ENCODE peak calls at places on chromosomes 7 and 10, in nine cellular contexts. Z is HFFc6; V is AG09319; X is PC-3; F is GM20000; N is GM23338; G is omental fat pad; P is CD4-positive, alpha-beta T cell; J is ovary. U is an unnamed sample.

GRCh38 chr7:157041004-157041403 is 30.5 kb upstream of the MNX1 start:
- DNase-seq in Z (peak), V (no peak), X (no peak), F (no peak), N (peak), G (no peak), P (no peak), J (no peak), U (no peak)

GRCh38 chr10:10818082-10818481 is 199.6 kb upstream of the CELF2 start:
- DNase-seq in Z (no peak), V (no peak), X (no peak), F (no peak), N (no peak), G (no peak), P (no peak), J (no peak), U (no peak)

GRCh38 chr10:100837300-100837699 is 75.5 kb upstream of the SLF2 start:
- DNase-seq in Z (no peak), V (no peak), X (no peak), F (no peak), N (no peak), G (no peak), P (no peak), J (no peak), U (no peak)

GRCh38 chr7:151311294-151311864 is 30.2 kb upstream of the NUB1 start:
- DNase-seq in Z (no peak), V (no peak), X (peak), F (no peak), N (peak), G (no peak), P (no peak), J (no peak), U (no peak)

GRCh38 chr7:71864130-71864529 is 548.0 kb downstream of the CALN1 start:
- DNase-seq in Z (no peak), V (no peak), X (no peak), F (no peak), N (no peak), G (no peak), P (no peak), J (no peak), U (no peak)

GRCh38 chr7:73850781-73851207 is 8.5 kb upstream of the METTL27 start:
- DNase-seq in Z (peak), V (peak), X (peak), F (no peak), N (no peak), G (no peak), P (no peak), J (no peak), U (no peak)

GRCh38 chr7:105389090-105389650 is 449 bp upstream of the SRPK2 start:
- DNase-seq in Z (peak), V (no peak), X (peak), F (no peak), N (peak), G (no peak), P (peak), J (no peak), U (no peak)

GRCh38 chr10:107004362-107004761 is 160.1 kb downstream of the SORCS1 start:
- DNase-seq in Z (no peak), V (no peak), X (no peak), F (no peak), N (no peak), G (no peak), P (no peak), J (no peak), U (no peak)

GRCh38 chr7:142901426-142902259 is 16.1 kb upstream of the TRPV6 start:
- DNase-seq in Z (no peak), V (no peak), X (no peak), F (no peak), N (no peak), G (no peak), P (no peak), J (no peak), U (no peak)

GRCh38 chr7:82325416-82325815 is 118.2 kb downstream of the CACNA2D1 start:
- DNase-seq in Z (peak), V (no peak), X (no peak), F (no peak), N (no peak), G (no peak), P (no peak), J (no peak), U (no peak)

GRCh38 chr10:124511205-124512039 is 49.8 kb downstream of the LHPP start:
- DNase-seq in Z (no peak), V (no peak), X (no peak), F (no peak), N (no peak), G (no peak), P (no peak), J (no peak), U (no peak)

GRCh38 chr7:133582766-133583523 is 330.1 kb downstream of the EXOC4 start:
- DNase-seq in Z (peak), V (peak), X (no peak), F (no peak), N (no peak), G (no peak), P (no peak), J (no peak), U (no peak)

GRCh38 chr7:106866298-106867281 is 1.5 kb downstream of the PIK3CG start:
- DNase-seq in Z (no peak), V (no peak), X (no peak), F (peak), N (no peak), G (no peak), P (no peak), J (no peak), U (peak)

GRCh38 chr7:9488555-9488954 is 1055.1 kb downstream of the NXPH1 start:
- DNase-seq in Z (peak), V (peak), X (peak), F (no peak), N (no peak), G (no peak), P (no peak), J (no peak), U (no peak)

GRCh38 chr10:69835875-69836727 is 34.4 kb downstream of the COL13A1 start:
- DNase-seq in Z (no peak), V (no peak), X (peak), F (no peak), N (no peak), G (no peak), P (no peak), J (no peak), U (no peak)

GRCh38 chr10:70355234-70356021 is 27.0 kb downstream of the LRRC20 start:
- DNase-seq in Z (no peak), V (no peak), X (no peak), F (peak), N (no peak), G (no peak), P (no peak), J (no peak), U (peak)

GRCh38 chr7:2613926-2614613 is 17.7 kb upstream of the TTYH3 start:
- DNase-seq in Z (no peak), V (no peak), X (no peak), F (no peak), N (no peak), G (no peak), P (no peak), J (no peak), U (no peak)

GRCh38 chr7:105454058-105454739 is 65.5 kb upstream of the SRPK2 start:
- DNase-seq in Z (peak), V (peak), X (peak), F (no peak), N (no peak), G (no peak), P (no peak), J (no peak), U (no peak)

GRCh38 chr7:74656421-74656910 is 1.1 kb upstream of the GTF2I start:
- DNase-seq in Z (peak), V (no peak), X (peak), F (peak), N (peak), G (no peak), P (peak), J (peak), U (no peak)

GRCh38 chr7:158531661-158532060 is 56.0 kb downstream of the PTPRN2 start:
- DNase-seq in Z (no peak), V (no peak), X (no peak), F (no peak), N (no peak), G (no peak), P (no peak), J (no peak), U (no peak)

GRCh38 chr7:116173051-116174028 is 37.0 kb upstream of the TES start:
- DNase-seq in Z (peak), V (no peak), X (peak), F (peak), N (peak), G (no peak), P (no peak), J (no peak), U (peak)

GRCh38 chr7:78714302-78714857 is 739.1 kb downstream of the MAGI2 start:
- DNase-seq in Z (no peak), V (no peak), X (no peak), F (no peak), N (no peak), G (no peak), P (no peak), J (no peak), U (no peak)

GRCh38 chr7:151411551-151411950 is 1.7 kb upstream of the WDR86 start:
- DNase-seq in Z (no peak), V (no peak), X (no peak), F (no peak), N (no peak), G (no peak), P (no peak), J (no peak), U (no peak)

GRCh38 chr7:2931034-2931415 is 86.9 kb upstream of the GNA12 start:
- DNase-seq in Z (no peak), V (no peak), X (no peak), F (no peak), N (no peak), G (no peak), P (no peak), J (peak), U (no peak)

GRCh38 chr10:84406592-84406991 is 78.2 kb downstream of the CCSER2 start:
- DNase-seq in Z (no peak), V (no peak), X (no peak), F (no peak), N (no peak), G (no peak), P (no peak), J (no peak), U (no peak)

GRCh38 chr7:50662996-50663395 is 97.8 kb upstream of the DDC start:
- DNase-seq in Z (no peak), V (no peak), X (no peak), F (no peak), N (no peak), G (no peak), P (no peak), J (no peak), U (no peak)

GRCh38 chr10:24722131-24722675 is 1.5 kb downstream of the ARHGAP21 start:
- DNase-seq in Z (peak), V (no peak), X (no peak), F (no peak), N (peak), G (no peak), P (no peak), J (no peak), U (no peak)

GRCh38 chr10:22218448-22218847 is 633 bp upstream of the EBLN1 start:
- DNase-seq in Z (no peak), V (no peak), X (no peak), F (no peak), N (peak), G (no peak), P (no peak), J (no peak), U (no peak)
- TF ChIP-seq CTCF in Z (no peak), V (no peak), X (no peak), F (no peak), N (peak), G (no peak), P (no peak), J (no peak), U (peak)

DNA sequence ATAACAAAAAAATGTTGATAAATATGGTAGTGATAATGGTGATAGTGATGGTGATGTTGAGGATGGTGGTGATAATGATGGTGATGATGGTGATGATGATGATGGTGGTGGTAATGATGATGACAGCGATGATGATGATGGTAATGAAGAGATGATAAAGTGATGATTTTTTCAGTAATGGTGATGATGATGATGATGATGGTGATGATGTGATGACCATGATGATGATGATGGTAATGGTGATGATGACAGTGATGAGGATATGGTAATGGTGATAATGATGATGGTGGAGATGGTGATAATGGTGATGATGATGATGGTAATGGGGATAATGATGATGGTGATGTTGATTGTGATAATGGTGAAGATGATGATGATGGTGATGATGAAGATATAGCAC is 321.6 kb downstream of the TNS3 start:
- DNase-seq in Z (no peak), V (no peak), X (no peak), F (no peak), N (no peak), G (no peak), P (no peak), J (no peak), U (no peak)
- TF ChIP-seq CTCF in Z (no peak), V (no peak), X (no peak), F (no peak), N (no peak), G (no peak), P (no peak), J (no peak), U (no peak)

DNA sequence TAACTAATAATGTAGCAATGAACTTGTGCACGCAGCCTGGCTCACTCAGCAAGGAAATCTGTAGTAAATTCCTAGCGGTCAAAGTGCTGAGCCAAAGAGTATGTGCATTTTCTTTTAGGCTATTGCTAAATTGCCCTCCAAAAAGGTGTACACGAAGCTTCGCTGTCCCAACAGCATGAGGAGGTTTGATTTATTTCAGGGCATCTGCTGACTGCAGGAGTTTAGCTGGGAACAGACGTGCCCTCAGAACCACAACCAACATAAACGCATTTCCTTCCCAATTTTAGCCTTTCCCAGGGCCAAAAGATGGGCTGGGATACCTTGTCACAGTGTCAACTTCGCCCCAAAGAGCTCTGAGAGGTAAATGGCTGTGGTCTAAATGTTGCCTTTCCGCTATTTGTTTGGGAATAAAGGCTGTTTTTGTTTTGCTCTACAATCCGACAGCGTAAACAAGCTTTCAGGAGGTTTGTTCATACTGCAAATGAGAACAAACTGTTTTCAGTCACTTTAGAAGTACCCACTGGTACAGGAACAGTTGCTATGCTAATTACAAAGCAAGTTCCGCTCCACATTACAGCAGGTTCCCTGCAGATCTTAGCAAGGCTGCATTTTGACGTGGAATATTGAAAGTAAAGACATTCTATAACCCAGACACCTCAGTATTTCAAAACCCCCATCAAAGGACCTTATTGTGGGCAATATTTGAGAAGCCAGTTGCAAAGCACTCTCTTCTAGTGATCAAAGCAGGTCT is 16.7 kb downstream of the VSIR start:
- DNase-seq in Z (no peak), V (no peak), X (no peak), F (no peak), N (no peak), G (no peak), P (no peak), J (no peak), U (no peak)
- TF ChIP-seq CTCF in Z (no peak), V (no peak), X (no peak), F (no peak), N (no peak), G (no peak), P (no peak), J (no peak), U (no peak)

GRCh38 chr7:99373086-99374066 is 1.2 kb upstream of the ARPC1B start:
- DNase-seq in Z (no peak), V (no peak), X (no peak), F (no peak), N (no peak), G (no peak), P (no peak), J (no peak), U (no peak)
- TF ChIP-seq CTCF in Z (no peak), V (no peak), X (no peak), F (no peak), N (no peak), G (no peak), P (no peak), J (no peak), U (no peak)

DNA sequence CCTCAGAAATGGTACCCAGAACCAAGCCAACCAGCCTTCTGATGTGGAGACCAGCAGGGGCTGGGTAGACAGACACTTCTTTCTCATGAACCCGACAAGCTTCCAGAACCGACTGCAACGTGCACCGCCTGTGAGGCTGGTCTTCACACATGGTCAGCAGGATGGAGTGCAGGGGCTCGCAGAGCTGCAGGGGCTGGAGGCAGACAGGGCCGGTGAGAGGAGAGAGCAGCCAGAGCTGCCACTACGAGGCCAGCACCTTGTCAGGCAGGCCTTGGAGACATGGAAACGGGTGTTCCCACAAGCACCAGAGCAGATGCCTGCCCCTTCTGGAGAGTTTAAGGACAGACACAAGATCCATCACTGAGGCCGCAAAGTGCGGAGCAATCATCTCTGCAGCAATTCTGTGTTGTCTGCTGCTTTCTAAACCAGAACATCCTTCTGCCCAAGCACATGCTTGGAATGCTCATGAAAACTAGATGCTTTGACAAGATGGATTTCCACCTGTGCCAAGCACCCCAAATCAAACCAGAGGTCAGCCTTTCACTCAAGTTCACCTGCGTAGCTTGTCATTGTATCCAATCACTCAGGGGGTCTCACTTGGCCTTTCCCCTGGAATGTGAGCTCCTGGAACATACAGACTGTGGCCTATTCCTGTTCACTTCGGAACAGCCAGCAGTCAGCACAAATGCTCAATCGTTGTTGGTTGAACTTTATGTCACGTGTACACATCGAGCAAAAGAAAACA is 32.2 kb downstream of the FRMPD2 start:
- DNase-seq in Z (no peak), V (no peak), X (no peak), F (no peak), N (peak), G (no peak), P (no peak), J (no peak), U (no peak)
- TF ChIP-seq CTCF in Z (no peak), V (no peak), X (no peak), F (no peak), N (no peak), G (no peak), P (no peak), J (no peak), U (no peak)

DNA sequence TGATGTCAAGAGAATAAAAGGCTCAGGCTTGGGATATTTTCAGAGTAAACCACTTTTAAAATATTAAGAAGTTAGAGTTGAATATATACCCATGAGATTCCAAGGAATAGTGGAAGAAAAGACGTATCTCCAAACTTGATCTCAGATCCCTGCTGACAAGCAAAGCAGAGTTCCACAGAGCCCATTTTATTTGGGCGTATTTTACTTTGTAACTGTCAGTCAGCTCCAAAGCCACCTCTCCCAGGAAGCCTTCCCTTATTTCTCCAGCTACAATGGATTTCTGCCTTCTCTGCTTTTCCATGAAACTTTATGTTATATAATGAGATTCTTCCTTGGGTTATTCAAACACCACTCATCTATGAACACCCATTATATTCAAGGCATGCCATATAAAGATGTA is 295.7 kb downstream of the FZD1 start:
- DNase-seq in Z (no peak), V (no peak), X (no peak), F (no peak), N (no peak), G (no peak), P (no peak), J (no peak), U (no peak)
- TF ChIP-seq CTCF in Z (no peak), V (no peak), X (no peak), F (no peak), N (no peak), G (no peak), P (no peak), J (no peak), U (no peak)

DNA sequence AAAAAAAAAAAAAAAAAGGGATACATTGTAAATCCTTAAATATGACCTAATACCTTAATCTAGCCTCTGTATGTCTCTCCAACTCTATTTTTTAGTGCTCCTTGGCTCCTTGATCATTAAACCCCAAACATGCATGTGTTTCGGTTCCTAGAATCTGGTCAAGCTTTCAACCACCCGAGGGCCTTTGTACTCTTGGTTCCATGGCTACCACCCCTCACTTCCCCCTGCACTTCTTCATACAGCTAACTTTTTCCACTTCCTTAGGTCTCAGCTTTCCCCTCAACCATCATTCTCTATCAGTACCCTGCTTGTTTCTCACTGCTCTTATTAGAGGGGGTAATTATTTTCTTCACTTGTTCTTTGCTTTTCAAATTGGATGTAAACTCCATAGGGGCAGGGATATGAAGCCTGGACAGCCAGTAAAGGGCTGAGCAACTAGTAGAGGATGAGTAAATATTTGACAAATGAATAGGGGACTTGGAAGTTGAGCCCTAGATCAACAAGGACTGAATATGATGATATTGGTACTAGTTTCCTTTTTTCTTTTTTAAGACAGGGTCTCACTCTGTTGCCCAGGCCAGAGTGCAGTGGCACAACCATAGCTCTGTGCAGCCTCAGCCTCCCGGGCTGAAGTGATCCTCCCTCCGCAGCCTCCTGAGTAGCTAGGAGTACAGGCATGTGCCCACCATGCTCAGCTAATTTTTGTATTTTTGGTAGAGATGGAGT is 4.3 kb upstream of the GDI2 start:
- DNase-seq in Z (no peak), V (no peak), X (no peak), F (peak), N (no peak), G (no peak), P (no peak), J (no peak), U (peak)
- TF ChIP-seq CTCF in Z (no peak), V (no peak), X (no peak), F (no peak), N (no peak), G (no peak), P (no peak), J (no peak), U (no peak)

GRCh38 chr10:48445932-48446331 is 139.5 kb downstream of the MAPK8 start:
- DNase-seq in Z (no peak), V (no peak), X (no peak), F (no peak), N (no peak), G (no peak), P (no peak), J (no peak), U (no peak)

GRCh38 chr10:48444861-48445841 is 138.7 kb downstream of the MAPK8 start:
- DNase-seq in Z (peak), V (no peak), X (peak), F (no peak), N (peak), G (no peak), P (no peak), J (peak), U (peak)

GRCh38 chr10:48442809-48443177 is 136.3 kb downstream of the MAPK8 start:
- DNase-seq in Z (no peak), V (no peak), X (no peak), F (no peak), N (no peak), G (no peak), P (no peak), J (no peak), U (no peak)

GRCh38 chr10:48442090-48442808 is 135.8 kb downstream of the MAPK8 start:
- DNase-seq in Z (no peak), V (no peak), X (no peak), F (no peak), N (no peak), G (peak), P (no peak), J (no peak), U (no peak)

GRCh38 chr10:48444266-48444665 is 137.8 kb downstream of the MAPK8 start:
- DNase-seq in Z (peak), V (no peak), X (peak), F (no peak), N (peak), G (no peak), P (no peak), J (no peak), U (peak)
- TF ChIP-seq CTCF in Z (peak), V (peak), X (peak), F (no peak), N (peak), G (no peak), P (no peak), J (no peak), U (no peak)

U was measured in GM10248.